ENCODE peak calls at places on chromosomes 11 and 22, in seven cellular contexts. M is NCI-H1436; L is memory B cell; F is neural crest cell; R is Peyer's patch; T is stimulated activated CD4-positive, alpha-beta T cell treated with anti-CD3 and anti-CD28 coated beads, Interleukin-15, amount 100 ng/mL, for 24 hours; V is HepG2. Y is an unnamed sample.
A peak's percentile ranks its signal among the peaks of the same experiment; 100 is the strongest.

GRCh38 chr22:47476226-47476625 is 713.8 kb downstream of the TBC1D22A start:
- DNase-seq in M (no peak), L (no peak), F (no peak), R (no peak), T (no peak), V (no peak), Y (no peak)

GRCh38 chr11:111245425-111245824 is at the start of gene POU2AF2:
- DNase-seq in M (no peak), L (no peak), F (no peak), R (no peak), T (no peak), V (no peak), Y (no peak)

GRCh38 chr22:31753634-31754471 is at the start of gene DEPDC5:
- DNase-seq in M (peak; percentile 95), L (peak; percentile 97), F (peak; percentile 91), R (peak; percentile 98), T (peak; percentile 96), V (peak; percentile 91), Y (peak; percentile 89)

GRCh38 chr11:134554106-134554505 is 142.1 kb upstream of the B3GAT1 start:
- DNase-seq in M (no peak), L (no peak), F (no peak), R (no peak), T (no peak), V (no peak), Y (no peak)

GRCh38 chr11:62889484-62890437 is 9.1 kb downstream of the SLC3A2 start:
- DNase-seq in M (no peak), L (no peak), F (no peak), R (peak; percentile 84), T (peak; percentile 43), V (peak; percentile 79), Y (no peak)

GRCh38 chr11:77103319-77103718 is 679 bp downstream of the OMP start:
- DNase-seq in M (no peak), L (no peak), F (no peak), R (no peak), T (no peak), V (no peak), Y (no peak)

GRCh38 chr11:58675344-58676155 is 53.1 kb downstream of the CNTF start:
- DNase-seq in M (peak; percentile 45), L (peak; percentile 66), F (peak; percentile 75), R (peak; percentile 93), T (peak; percentile 86), V (peak; percentile 32), Y (no peak)

GRCh38 chr11:126564588-126564987 is 209.1 kb downstream of the ST3GAL4 start:
- DNase-seq in M (no peak), L (no peak), F (no peak), R (no peak), T (no peak), V (no peak), Y (no peak)

GRCh38 chr11:62553839-62554361 is 7.3 kb upstream of the AHNAK start:
- DNase-seq in M (no peak), L (no peak), F (no peak), R (peak; percentile 87), T (no peak), V (no peak), Y (no peak)

GRCh38 chr11:2843551-2843950 is 42.0 kb downstream of the CDKN1C start:
- DNase-seq in M (no peak), L (no peak), F (no peak), R (no peak), T (no peak), V (no peak), Y (no peak)

GRCh38 chr11:7690648-7691047 is 15.6 kb downstream of the OVCH2 start:
- DNase-seq in M (no peak), L (no peak), F (no peak), R (no peak), T (no peak), V (no peak), Y (no peak)

GRCh38 chr11:128468106-128468505 is 119.3 kb downstream of the ETS1 start:
- DNase-seq in M (no peak), L (no peak), F (no peak), R (no peak), T (no peak), V (no peak), Y (no peak)

GRCh38 chr22:49929553-49929979 is 11.1 kb downstream of the CRELD2 start:
- DNase-seq in M (peak; percentile 62), L (peak; percentile 93), F (peak; percentile 75), R (peak; percentile 88), T (peak; percentile 85), V (no peak), Y (no peak)

GRCh38 chr11:12158926-12159325 is 48.5 kb downstream of the MICAL2 start:
- DNase-seq in M (no peak), L (no peak), F (no peak), R (no peak), T (no peak), V (no peak), Y (no peak)

GRCh38 chr11:131595812-131596211 is 225.4 kb downstream of the NTM start:
- DNase-seq in M (no peak), L (no peak), F (no peak), R (no peak), T (no peak), V (no peak), Y (no peak)

Y was measured in SHP77 treated with DMSO at 0.1 percent for 48 hours.